ENCODE peak calls at places on chromosome 1, in eight cellular contexts. V, E, Q, Y, N, F, C and M are unnamed samples.

GRCh38 chr1:212587304-212588136 is 21.0 kb upstream of the ATF3 start:
- DNase-seq in V (peak), E (no peak), Q (no peak), Y (no peak), N (no peak), F (no peak), C (no peak), M (no peak)

GRCh38 chr1:31562707-31563360 is 13.5 kb upstream of the TINAGL1 start:
- DNase-seq in V (peak), E (no peak), Q (no peak), Y (no peak), N (no peak), F (peak), C (no peak), M (no peak)

GRCh38 chr1:235860829-235861228 is 5.9 kb downstream of the LYST start:
- DNase-seq in V (no peak), E (no peak), Q (no peak), Y (no peak), N (no peak), F (no peak), C (no peak), M (no peak)

GRCh38 chr1:237684236-237684635 is 206.5 kb downstream of the ZP4 start:
- DNase-seq in V (no peak), E (no peak), Q (no peak), Y (no peak), N (no peak), F (no peak), C (no peak), M (no peak)

GRCh38 chr1:84143796-84144565 is at the start of gene PRKACB:
- DNase-seq in V (no peak), E (no peak), Q (no peak), Y (no peak), N (no peak), F (peak), C (no peak), M (peak)

GRCh38 chr1:51558375-51558924 is 39.4 kb upstream of the EPS15 start:
- DNase-seq in V (no peak), E (no peak), Q (no peak), Y (no peak), N (no peak), F (peak), C (no peak), M (no peak)

GRCh38 chr1:30034105-30034626 is 689.2 kb downstream of the MATN1 start:
- DNase-seq in V (peak), E (no peak), Q (no peak), Y (no peak), N (no peak), F (no peak), C (no peak), M (no peak)

GRCh38 chr1:242426271-242426905 is 98.1 kb downstream of the PLD5 start:
- DNase-seq in V (peak), E (no peak), Q (no peak), Y (no peak), N (no peak), F (no peak), C (no peak), M (no peak)

GRCh38 chr1:11058595-11059165 is 1.1 kb downstream of the SRM start:
- DNase-seq in V (no peak), E (no peak), Q (no peak), Y (no peak), N (peak), F (no peak), C (no peak), M (no peak)

GRCh38 chr1:19688041-19688842 is 23.6 kb downstream of the HTR6 start:
- DNase-seq in V (no peak), E (no peak), Q (no peak), Y (no peak), N (no peak), F (no peak), C (no peak), M (no peak)

GRCh38 chr1:19689856-19690255 is 25.2 kb downstream of the HTR6 start:
- DNase-seq in V (no peak), E (no peak), Q (no peak), Y (no peak), N (no peak), F (no peak), C (no peak), M (no peak)

GRCh38 chr1:19687414-19687813 is 22.7 kb downstream of the HTR6 start:
- DNase-seq in V (no peak), E (no peak), Q (no peak), Y (no peak), N (no peak), F (no peak), C (no peak), M (no peak)

GRCh38 chr1:19689131-19689757 is 24.6 kb downstream of the HTR6 start:
- DNase-seq in V (no peak), E (no peak), Q (no peak), Y (no peak), N (no peak), F (no peak), C (no peak), M (no peak)

GRCh38 chr1:19690342-19690741 is 25.7 kb downstream of the HTR6 start:
- DNase-seq in V (no peak), E (no peak), Q (no peak), Y (no peak), N (no peak), F (no peak), C (no peak), M (no peak)
- TF ChIP-seq POLR2A in V (no peak), E (no peak), Q (no peak), Y (no peak), N (no peak), F (no peak), C (no peak), M (no peak)

GRCh38 chr1:41017141-41018024 is 4.1 kb downstream of the SLFNL1 start:
- DNase-seq in V (no peak), E (no peak), Q (no peak), Y (no peak), N (no peak), F (no peak), C (peak), M (no peak)
- TF ChIP-seq POLR2A in V (no peak), E (no peak), Q (peak), Y (no peak), N (no peak), F (no peak), C (no peak), M (no peak)

GRCh38 chr1:159923203-159924024 is 1.9 kb downstream of the TAGLN2 start:
- DNase-seq in V (peak), E (peak), Q (no peak), Y (peak), N (peak), F (peak), C (peak), M (peak)

GRCh38 chr1:159924025-159924790 is 1.1 kb downstream of the TAGLN2 start:
- DNase-seq in V (peak), E (peak), Q (peak), Y (peak), N (peak), F (peak), C (peak), M (peak)

GRCh38 chr1:159921251-159921650 is 4.1 kb downstream of the TAGLN2 start:
- DNase-seq in V (no peak), E (no peak), Q (no peak), Y (no peak), N (no peak), F (peak), C (no peak), M (no peak)

GRCh38 chr1:159921700-159922498 is 3.4 kb downstream of the TAGLN2 start:
- DNase-seq in V (no peak), E (no peak), Q (no peak), Y (peak), N (peak), F (peak), C (no peak), M (peak)

GRCh38 chr1:159922499-159923202 is 2.7 kb downstream of the TAGLN2 start:
- DNase-seq in V (no peak), E (no peak), Q (no peak), Y (peak), N (peak), F (no peak), C (no peak), M (peak)
- TF ChIP-seq POLR2A in V (no peak), E (no peak), Q (peak), Y (no peak), N (no peak), F (no peak), C (no peak), M (no peak)

GRCh38 chr1:220880367-220880680 is 1.1 kb downstream of the HLX start:
- DNase-seq in V (peak), E (no peak), Q (no peak), Y (no peak), N (no peak), F (no peak), C (no peak), M (no peak)

GRCh38 chr1:220877348-220878095 is 1.7 kb upstream of the HLX start:
- DNase-seq in V (no peak), E (no peak), Q (no peak), Y (no peak), N (no peak), F (no peak), C (peak), M (peak)

GRCh38 chr1:220879509-220880366 is 495 bp downstream of the HLX start:
- DNase-seq in V (peak), E (no peak), Q (peak), Y (peak), N (peak), F (peak), C (no peak), M (peak)

GRCh38 chr1:220878223-220879081 is 791 bp upstream of the HLX start:
- DNase-seq in V (no peak), E (no peak), Q (peak), Y (no peak), N (peak), F (no peak), C (no peak), M (no peak)

GRCh38 chr1:220879090-220879508 is at the start of gene HLX:
- DNase-seq in V (peak), E (peak), Q (peak), Y (peak), N (peak), F (peak), C (peak), M (peak)
- TF ChIP-seq POLR2A in V (peak), E (no peak), Q (no peak), Y (no peak), N (peak), F (no peak), C (no peak), M (no peak)